ENCODE peak calls at places on chromosomes 3 and 15, in five cellular contexts. U is activated CD4-positive, alpha-beta T cell treated with anti-CD3 and anti-CD28 coated beads, Interleukin-2, amount 50 U/mL, for 48 hours; E is activated effector memory CD4-positive, alpha-beta T cell treated with Interleukin-2 at 50 U/mL for 16 hours; Y is AG10803; K is naive thymus-derived CD4-positive, alpha-beta T cell. S is an unnamed sample.

GRCh38 chr3:188276366-188276765 is 122.4 kb downstream of the LPP start:
- DNase-seq in Y (no peak), K (no peak), U (no peak), E (no peak), S (no peak)

GRCh38 chr3:130644600-130645232 is 101.9 kb downstream of the PIK3R4 start:
- DNase-seq in K (no peak), E (no peak), U (no peak), Y (no peak), S (no peak)

GRCh38 chr15:67120009-67120838 is 54.8 kb downstream of the SMAD3 start:
- DNase-seq in U (no peak), Y (no peak), E (no peak), K (no peak), S (no peak)

GRCh38 chr3:99823723-99824711 is 6.4 kb downstream of the CMSS1 start:
- DNase-seq in E (no peak), Y (no peak), K (no peak), U (no peak), S (no peak)

GRCh38 chr3:42547401-42547945 is 34.3 kb downstream of the SEC22C start:
- DNase-seq in K (peak), E (peak), Y (peak), U (peak), S (peak)

GRCh38 chr3:51974963-51975856 is at the start of gene ABHD14A:
- DNase-seq in K (peak), Y (peak), U (peak), E (peak), S (peak)

GRCh38 chr3:184050217-184050847 is 2.5 kb upstream of the HTR3C start:
- DNase-seq in K (no peak), Y (no peak), E (no peak), U (no peak), S (no peak)

GRCh38 chr15:76939715-76940114 is 8.2 kb downstream of the RCN2 start:
- DNase-seq in U (no peak), E (no peak), K (no peak), Y (peak), S (no peak)

GRCh38 chr3:175149675-175150074 is 290.5 kb downstream of the NAALADL2 start:
- DNase-seq in U (no peak), K (no peak), E (no peak), Y (no peak), S (no peak)